ENCODE peak calls at places on chromosomes 1 and 21, in eight cellular contexts. One of them, this sample, is unnamed.
A peak's percentile ranks its signal among the peaks of the same experiment; 100 is the strongest.

GRCh38 chr21:44489962-44490361 is 34.7 kb downstream of the LRRC3 start:
- DNase-seq in Peyer's patch: no peak
- DNase-seq in lower leg skin: no peak
- DNase-seq in body of pancreas: no peak
- DNase-seq in GM13977: no peak
- DNase-seq in endothelial cell: no peak
- DNase-seq in A549: no peak
- DNase-seq in endodermal cell: no peak
- DNase-seq in this sample: no peak

GRCh38 chr1:93559045-93559444 is 111.1 kb downstream of the FNBP1L start:
- DNase-seq in lower leg skin: no peak
- DNase-seq in A549: no peak
- DNase-seq in GM13977: no peak
- DNase-seq in endodermal cell: no peak
- DNase-seq in Peyer's patch: no peak
- DNase-seq in body of pancreas: no peak
- DNase-seq in endothelial cell: no peak
- DNase-seq in this sample: no peak

GRCh38 chr1:208781391-208782035 is 537.3 kb upstream of the PLXNA2 start:
- DNase-seq in endodermal cell: peak; percentile 66
- DNase-seq in Peyer's patch: no peak
- DNase-seq in A549: no peak
- DNase-seq in endothelial cell: no peak
- DNase-seq in GM13977: no peak
- DNase-seq in lower leg skin: no peak
- DNase-seq in body of pancreas: no peak
- DNase-seq in this sample: no peak

GRCh38 chr1:207007352-207008033 is 25.1 kb downstream of the C1orf116 start:
- DNase-seq in endothelial cell: no peak
- DNase-seq in body of pancreas: peak; percentile 72
- DNase-seq in Peyer's patch: no peak
- DNase-seq in lower leg skin: no peak
- DNase-seq in endodermal cell: no peak
- DNase-seq in A549: peak; percentile 89
- DNase-seq in GM13977: no peak
- DNase-seq in this sample: no peak

GRCh38 chr1:198122693-198123092 is 34.1 kb upstream of the NEK7 start:
- DNase-seq in GM13977: no peak
- DNase-seq in endothelial cell: no peak
- DNase-seq in A549: no peak
- DNase-seq in endodermal cell: no peak
- DNase-seq in lower leg skin: no peak
- DNase-seq in body of pancreas: no peak
- DNase-seq in Peyer's patch: no peak
- DNase-seq in this sample: no peak

GRCh38 chr1:98086796-98087195 is 166.0 kb upstream of the DPYD start:
- DNase-seq in lower leg skin: no peak
- DNase-seq in Peyer's patch: no peak
- DNase-seq in endothelial cell: no peak
- DNase-seq in endodermal cell: peak; percentile 48
- DNase-seq in body of pancreas: no peak
- DNase-seq in A549: peak; percentile 66
- DNase-seq in GM13977: no peak
- DNase-seq in this sample: no peak

GRCh38 chr1:107648071-107648470 is 316.9 kb downstream of the VAV3 start:
- DNase-seq in endodermal cell: no peak
- DNase-seq in endothelial cell: no peak
- DNase-seq in lower leg skin: no peak
- DNase-seq in A549: no peak
- DNase-seq in GM13977: no peak
- DNase-seq in body of pancreas: no peak
- DNase-seq in Peyer's patch: no peak
- DNase-seq in this sample: no peak

GRCh38 chr1:89587728-89588127 is 45.2 kb upstream of the LRRC8C start:
- DNase-seq in endodermal cell: no peak
- DNase-seq in lower leg skin: no peak
- DNase-seq in GM13977: no peak
- DNase-seq in Peyer's patch: no peak
- DNase-seq in A549: no peak
- DNase-seq in endothelial cell: no peak
- DNase-seq in body of pancreas: no peak
- DNase-seq in this sample: no peak

GRCh38 chr1:83872515-83872914 is 126.4 kb downstream of the TTLL7 start:
- DNase-seq in lower leg skin: no peak
- DNase-seq in GM13977: no peak
- DNase-seq in Peyer's patch: no peak
- DNase-seq in body of pancreas: no peak
- DNase-seq in endothelial cell: no peak
- DNase-seq in A549: no peak
- DNase-seq in endodermal cell: no peak
- DNase-seq in this sample: no peak

GRCh38 chr1:14499312-14500040 is 99.0 kb upstream of the KAZN start:
- DNase-seq in body of pancreas: no peak
- DNase-seq in Peyer's patch: no peak
- DNase-seq in A549: no peak
- DNase-seq in endodermal cell: peak; percentile 17
- DNase-seq in endothelial cell: no peak
- DNase-seq in lower leg skin: peak; percentile 72
- DNase-seq in GM13977: no peak
- DNase-seq in this sample: no peak

GRCh38 chr21:20882462-20883415 is 115.5 kb upstream of the NCAM2 start:
- DNase-seq in endodermal cell: peak; percentile 80
- DNase-seq in endothelial cell: peak; percentile 53
- DNase-seq in body of pancreas: peak; percentile 54
- DNase-seq in lower leg skin: no peak
- DNase-seq in A549: no peak
- DNase-seq in GM13977: no peak
- DNase-seq in Peyer's patch: no peak
- DNase-seq in this sample: no peak

GRCh38 chr1:26110731-26111529 is 694 bp upstream of the PDIK1L start:
- DNase-seq in GM13977: peak; percentile 89
- DNase-seq in lower leg skin: peak; percentile 95
- DNase-seq in endodermal cell: peak; percentile 91
- DNase-seq in endothelial cell: peak; percentile 68
- DNase-seq in Peyer's patch: peak; percentile 89
- DNase-seq in A549: peak; percentile 68
- DNase-seq in body of pancreas: peak; percentile 84
- DNase-seq in this sample: peak; percentile 73

GRCh38 chr1:24373044-24373443 is 40.5 kb downstream of the STPG1 start:
- DNase-seq in body of pancreas: no peak
- DNase-seq in endothelial cell: no peak
- DNase-seq in Peyer's patch: no peak
- DNase-seq in A549: no peak
- DNase-seq in endodermal cell: no peak
- DNase-seq in GM13977: peak; percentile 75
- DNase-seq in lower leg skin: no peak
- DNase-seq in this sample: no peak

GRCh38 chr21:42554251-42554937 is 40.7 kb downstream of the SLC37A1 start:
- DNase-seq in endodermal cell: peak; percentile 64
- DNase-seq in GM13977: no peak
- DNase-seq in lower leg skin: no peak
- DNase-seq in endothelial cell: no peak
- DNase-seq in Peyer's patch: no peak
- DNase-seq in A549: no peak
- DNase-seq in body of pancreas: peak; percentile 8
- DNase-seq in this sample: no peak

GRCh38 chr1:233632436-233632835 is 18.5 kb downstream of the KCNK1 start:
- DNase-seq in body of pancreas: no peak
- DNase-seq in lower leg skin: peak; percentile 26
- DNase-seq in GM13977: no peak
- DNase-seq in endodermal cell: no peak
- DNase-seq in A549: no peak
- DNase-seq in endothelial cell: no peak
- DNase-seq in Peyer's patch: no peak
- DNase-seq in this sample: no peak

GRCh38 chr1:230699716-230700115 is 14.2 kb downstream of the AGT start:
- DNase-seq in GM13977: no peak
- DNase-seq in Peyer's patch: no peak
- DNase-seq in endodermal cell: no peak
- DNase-seq in A549: no peak
- DNase-seq in body of pancreas: no peak
- DNase-seq in lower leg skin: no peak
- DNase-seq in endothelial cell: no peak
- DNase-seq in this sample: no peak

GRCh38 chr1:108601708-108602410 is 42.0 kb downstream of the EEIG2 start:
- DNase-seq in lower leg skin: no peak
- DNase-seq in A549: no peak
- DNase-seq in endodermal cell: no peak
- DNase-seq in Peyer's patch: no peak
- DNase-seq in body of pancreas: no peak
- DNase-seq in GM13977: no peak
- DNase-seq in endothelial cell: no peak
- DNase-seq in this sample: no peak

DNA sequence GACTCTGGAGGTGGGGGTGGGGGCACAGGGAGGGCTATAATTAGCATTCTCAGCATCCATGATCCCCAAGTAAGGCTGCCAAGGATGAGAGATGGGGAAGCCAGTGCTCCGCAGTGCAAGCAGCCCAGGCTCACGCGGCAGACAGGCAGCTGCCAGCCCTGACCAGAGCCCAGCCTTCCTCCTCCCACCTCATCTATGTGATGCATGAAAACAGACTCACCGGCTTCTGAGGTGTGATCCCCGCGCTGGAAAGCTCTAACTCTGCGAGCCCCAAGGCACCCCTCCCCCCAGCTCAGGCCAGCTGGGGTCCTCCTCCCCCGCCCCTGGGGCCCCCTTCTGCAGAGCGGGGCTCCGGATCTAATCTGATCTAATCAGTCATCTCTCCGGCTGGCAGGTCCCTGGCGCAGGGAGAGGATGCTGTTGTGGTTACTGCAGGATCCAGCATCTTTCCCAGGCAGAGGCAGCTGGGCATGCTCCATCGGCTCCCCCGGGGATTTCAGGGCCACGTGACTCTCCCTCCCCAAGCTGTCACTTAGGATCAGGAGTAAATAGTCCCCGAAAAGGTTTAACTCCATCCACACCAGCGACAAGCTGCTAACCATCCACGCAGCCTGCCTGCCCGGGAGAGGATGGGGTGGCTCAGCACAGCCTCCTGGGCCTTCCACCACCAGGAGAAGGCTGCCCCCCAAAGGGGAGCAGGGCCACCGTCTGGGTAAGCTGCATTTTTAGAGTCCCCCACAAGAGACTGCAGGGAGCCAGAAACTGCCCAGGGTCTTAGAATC is at the start of gene PLEKHA6:
- DNase-seq in Peyer's patch: no peak
- DNase-seq in body of pancreas: no peak
- DNase-seq in endothelial cell: no peak
- DNase-seq in A549: no peak
- DNase-seq in lower leg skin: no peak
- DNase-seq in endodermal cell: peak; percentile 80
- DNase-seq in GM13977: no peak
- DNase-seq in this sample: no peak
- TF ChIP-seq CTCF in Peyer's patch: no peak
- TF ChIP-seq CTCF in body of pancreas: no peak
- TF ChIP-seq CTCF in endothelial cell: no peak
- TF ChIP-seq CTCF in A549: peak; percentile 30
- TF ChIP-seq CTCF in lower leg skin: no peak
- TF ChIP-seq CTCF in endodermal cell: peak; percentile 51
- TF ChIP-seq CTCF in GM13977: no peak
- TF ChIP-seq CTCF in this sample: no peak

GRCh38 chr1:150877220-150877516 is 769 bp upstream of the ARNT start:
- DNase-seq in endothelial cell: no peak
- DNase-seq in A549: no peak
- DNase-seq in GM13977: no peak
- DNase-seq in endodermal cell: no peak
- DNase-seq in Peyer's patch: no peak
- DNase-seq in lower leg skin: no peak
- DNase-seq in body of pancreas: no peak
- DNase-seq in this sample: no peak
- TF ChIP-seq CTCF in endothelial cell: no peak
- TF ChIP-seq CTCF in A549: no peak
- TF ChIP-seq CTCF in GM13977: no peak
- TF ChIP-seq CTCF in endodermal cell: no peak
- TF ChIP-seq CTCF in Peyer's patch: no peak
- TF ChIP-seq CTCF in lower leg skin: no peak
- TF ChIP-seq CTCF in body of pancreas: no peak
- TF ChIP-seq CTCF in this sample: no peak

GRCh38 chr1:205856433-205856832 is 6.5 kb upstream of the PM20D1 start:
- DNase-seq in body of pancreas: no peak
- DNase-seq in A549: no peak
- DNase-seq in endodermal cell: no peak
- DNase-seq in Peyer's patch: no peak
- DNase-seq in GM13977: no peak
- DNase-seq in lower leg skin: no peak
- DNase-seq in endothelial cell: no peak
- DNase-seq in this sample: no peak

GRCh38 chr1:205861540-205861939 is 11.6 kb upstream of the PM20D1 start:
- DNase-seq in GM13977: no peak
- DNase-seq in body of pancreas: no peak
- DNase-seq in A549: no peak
- DNase-seq in endodermal cell: no peak
- DNase-seq in endothelial cell: no peak
- DNase-seq in Peyer's patch: no peak
- DNase-seq in lower leg skin: no peak
- DNase-seq in this sample: no peak

GRCh38 chr1:205852969-205853368 is 3.0 kb upstream of the PM20D1 start:
- DNase-seq in A549: no peak
- DNase-seq in body of pancreas: no peak
- DNase-seq in endodermal cell: no peak
- DNase-seq in GM13977: no peak
- DNase-seq in endothelial cell: no peak
- DNase-seq in lower leg skin: no peak
- DNase-seq in Peyer's patch: no peak
- DNase-seq in this sample: no peak

DNA sequence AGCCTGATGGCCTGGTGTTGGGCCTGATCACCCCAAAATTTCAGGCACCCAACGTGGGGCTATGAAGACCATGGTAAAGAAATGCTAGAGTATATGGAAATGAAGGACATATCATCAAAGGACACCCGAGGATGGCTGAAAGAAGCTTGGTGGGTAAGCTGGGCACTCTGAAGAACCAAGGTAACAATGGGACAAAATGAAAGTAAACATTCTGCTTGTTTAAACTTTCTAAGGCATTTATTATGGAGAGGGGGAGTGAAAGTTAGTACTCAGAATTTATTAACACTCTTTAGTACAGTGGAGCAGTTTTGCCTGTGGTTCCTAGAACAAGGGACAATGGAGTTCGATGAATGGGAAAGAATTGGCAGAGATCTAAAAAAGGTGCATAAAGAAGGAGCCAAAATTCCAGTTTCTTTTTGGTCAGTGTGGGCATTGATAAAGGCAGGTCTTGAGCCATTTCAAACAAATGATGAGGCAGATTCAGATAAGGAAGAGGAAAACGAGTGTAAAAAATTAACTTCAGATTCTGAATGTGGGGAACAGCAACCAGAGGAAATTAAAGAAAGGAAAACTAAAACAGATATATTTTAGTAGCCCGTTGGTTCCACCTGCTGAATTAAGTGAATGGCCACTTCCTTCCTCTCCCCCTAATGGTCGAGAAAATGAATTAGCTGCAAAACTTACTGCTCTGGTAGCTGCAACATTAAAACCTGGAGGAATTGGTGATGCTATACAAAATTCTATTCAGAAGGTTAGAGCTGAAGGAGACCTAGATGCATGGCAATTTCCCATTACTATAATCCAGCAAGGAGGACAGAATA is 8.4 kb upstream of the PM20D1 start:
- DNase-seq in body of pancreas: no peak
- DNase-seq in lower leg skin: no peak
- DNase-seq in endodermal cell: no peak
- DNase-seq in Peyer's patch: no peak
- DNase-seq in A549: no peak
- DNase-seq in endothelial cell: no peak
- DNase-seq in GM13977: no peak
- DNase-seq in this sample: no peak
- TF ChIP-seq CTCF in body of pancreas: peak; percentile 49
- TF ChIP-seq CTCF in lower leg skin: no peak
- TF ChIP-seq CTCF in endodermal cell: no peak
- TF ChIP-seq CTCF in Peyer's patch: no peak
- TF ChIP-seq CTCF in A549: no peak
- TF ChIP-seq CTCF in endothelial cell: no peak
- TF ChIP-seq CTCF in GM13977: no peak
- TF ChIP-seq CTCF in this sample: no peak

GRCh38 chr1:19153169-19153568 is 56.9 kb downstream of the UBR4 start:
- DNase-seq in endodermal cell: no peak
- DNase-seq in GM13977: no peak
- DNase-seq in Peyer's patch: no peak
- DNase-seq in A549: no peak
- DNase-seq in lower leg skin: no peak
- DNase-seq in endothelial cell: no peak
- DNase-seq in body of pancreas: no peak
- DNase-seq in this sample: no peak
- TF ChIP-seq CTCF in endodermal cell: peak; percentile 52
- TF ChIP-seq CTCF in GM13977: no peak
- TF ChIP-seq CTCF in Peyer's patch: no peak
- TF ChIP-seq CTCF in A549: no peak
- TF ChIP-seq CTCF in lower leg skin: no peak
- TF ChIP-seq CTCF in endothelial cell: no peak
- TF ChIP-seq CTCF in body of pancreas: no peak
- TF ChIP-seq CTCF in this sample: no peak